ENCODE peak calls at places on chromosomes 13 and 19, in seven cellular contexts. K is cardiac muscle cell, D is A549, H is lower lobe of right lung, C is uterus, G is endothelial cell, O is body of pancreas. T is an unnamed sample.

GRCh38 chr13:95530178-95530577 is 22.3 kb upstream of the CLDN10 start:
- DNase-seq in H (peak), K (peak), O (peak), D (no peak), C (no peak), G (no peak), T (no peak)

GRCh38 chr13:57314897-57315520 is 148.0 kb downstream of the PRR20E start:
- DNase-seq in O (no peak), D (no peak), G (no peak), H (no peak), K (no peak), C (no peak), T (no peak)

GRCh38 chr19:41376241-41376997 is at the start of gene TMEM91:
- DNase-seq in C (peak), D (no peak), H (peak), O (peak), K (peak), G (peak), T (no peak)

GRCh38 chr13:110341445-110342247 is 34.6 kb downstream of the COL4A2 start:
- DNase-seq in H (no peak), C (no peak), K (peak), G (peak), D (no peak), O (no peak), T (no peak)

GRCh38 chr19:18086590-18087138 is at the start of gene IL12RB1:
- DNase-seq in G (no peak), O (no peak), C (no peak), D (no peak), K (no peak), H (peak), T (peak)

GRCh38 chr19:4115050-4115817 is 8.7 kb downstream of the MAP2K2 start:
- DNase-seq in O (no peak), C (no peak), K (no peak), D (no peak), G (no peak), H (no peak), T (peak)

GRCh38 chr13:111664696-111665095 is 344.3 kb downstream of the TEX29 start:
- DNase-seq in O (no peak), C (no peak), H (no peak), K (no peak), D (no peak), G (no peak), T (no peak)

GRCh38 chr13:27772651-27773425 is 19.4 kb upstream of the GSX1 start:
- DNase-seq in C (no peak), O (no peak), H (no peak), K (no peak), G (no peak), D (no peak), T (no peak)

GRCh38 chr19:29812080-29812880 is 489 bp downstream of the CCNE1 start:
- DNase-seq in H (peak), K (no peak), O (peak), C (no peak), G (peak), D (no peak), T (no peak)

GRCh38 chr13:66950666-66951065 is 279.5 kb downstream of the PCDH9 start:
- DNase-seq in C (no peak), G (no peak), K (no peak), H (no peak), O (no peak), D (no peak), T (no peak)

GRCh38 chr13:111537115-111537728 is 216.8 kb downstream of the TEX29 start:
- DNase-seq in G (no peak), D (no peak), H (peak), O (no peak), C (no peak), K (no peak), T (no peak)

GRCh38 chr13:111278711-111279110 is 41.7 kb upstream of the TEX29 start:
- DNase-seq in C (no peak), O (no peak), H (no peak), K (no peak), D (no peak), G (no peak), T (no peak)

GRCh38 chr13:59144700-59145099 is 1019.0 kb downstream of the DIAPH3 start:
- DNase-seq in O (no peak), K (peak), H (no peak), G (no peak), C (no peak), D (no peak), T (no peak)

GRCh38 chr19:1154731-1155351 is 19.2 kb downstream of the SBNO2 start:
- DNase-seq in H (peak), O (peak), C (peak), K (peak), G (no peak), D (peak), T (no peak)

GRCh38 chr13:48318014-48318713 is 14.6 kb downstream of the RB1 start:
- DNase-seq in K (no peak), O (peak), G (no peak), C (no peak), D (no peak), H (no peak), T (no peak)

GRCh38 chr19:6774821-6775707 is 2.6 kb downstream of the VAV1 start:
- DNase-seq in K (peak), H (no peak), C (no peak), G (no peak), D (no peak), O (no peak), T (peak)

GRCh38 chr19:41031926-41032325 is 40.8 kb downstream of the CYP2B6 start:
- DNase-seq in D (no peak), H (no peak), O (no peak), G (no peak), K (peak), C (no peak), T (no peak)

GRCh38 chr19:50025022-50025793 is at the start of gene VRK3:
- DNase-seq in G (peak), O (peak), D (peak), C (peak), K (peak), H (peak), T (peak)

GRCh38 chr19:17544418-17544817 is 11.0 kb upstream of the COLGALT1 start:
- DNase-seq in C (no peak), G (no peak), O (no peak), H (no peak), K (no peak), D (no peak), T (no peak)

GRCh38 chr13:30802953-30803478 is 67.7 kb downstream of the ALOX5AP start:
- DNase-seq in G (peak), O (peak), C (peak), K (peak), D (peak), H (peak), T (peak)

GRCh38 chr19:10946964-10947657 is 13.7 kb upstream of the SMARCA4 start:
- DNase-seq in C (no peak), D (no peak), K (peak), H (no peak), G (no peak), O (no peak), T (no peak)

GRCh38 chr13:60260440-60260839 is 96.7 kb upstream of the DIAPH3 start:
- DNase-seq in G (no peak), O (no peak), C (no peak), D (no peak), H (no peak), K (no peak), T (no peak)

GRCh38 chr13:43473437-43473836 is 313.3 kb downstream of the ENOX1 start:
- DNase-seq in D (no peak), C (no peak), O (no peak), K (peak), H (no peak), G (no peak), T (no peak)

GRCh38 chr13:59750860-59751259 is 412.9 kb downstream of the DIAPH3 start:
- DNase-seq in D (no peak), G (peak), K (peak), H (no peak), C (no peak), O (peak), T (no peak)

GRCh38 chr13:108322206-108322824 is 52.8 kb downstream of the TNFSF13B start:
- DNase-seq in H (no peak), O (no peak), C (no peak), G (no peak), K (peak), D (peak), T (peak)

GRCh38 chr13:90454002-90454636 is 893.4 kb upstream of the MIR17HG start:
- DNase-seq in K (no peak), D (no peak), H (no peak), O (no peak), C (no peak), G (no peak), T (no peak)

GRCh38 chr19:35590875-35591274 is 4.9 kb downstream of the PMIS2 start:
- DNase-seq in C (no peak), G (no peak), H (no peak), K (no peak), O (no peak), D (no peak), T (no peak)

GRCh38 chr19:35595928-35596327 is 10.0 kb downstream of the PMIS2 start:
- DNase-seq in O (no peak), D (no peak), G (no peak), H (no peak), C (no peak), K (no peak), T (no peak)

GRCh38 chr19:35596366-35596999 is 10.5 kb downstream of the PMIS2 start:
- DNase-seq in G (no peak), C (no peak), O (no peak), K (peak), H (no peak), D (peak), T (peak)

GRCh38 chr19:35587326-35587725 is 1.4 kb downstream of the PMIS2 start:
- DNase-seq in H (no peak), G (no peak), D (no peak), C (no peak), K (peak), O (no peak), T (no peak)

GRCh38 chr19:35592226-35592625 is 6.3 kb downstream of the PMIS2 start:
- DNase-seq in O (peak), K (peak), D (peak), H (no peak), G (peak), C (no peak), T (peak)
- TF ChIP-seq CTCF in O (peak), K (peak), D (peak), H (peak), G (no peak), C (no peak), T (peak)

GRCh38 chr13:88979465-88980180 is 1308.5 kb downstream of the SLITRK5 start:
- DNase-seq in K (peak), H (no peak), G (no peak), D (no peak), O (no peak), C (no peak), T (no peak)
- TF ChIP-seq CTCF in K (no peak), H (no peak), G (no peak), D (no peak), O (no peak), C (no peak), T (peak)

DNA sequence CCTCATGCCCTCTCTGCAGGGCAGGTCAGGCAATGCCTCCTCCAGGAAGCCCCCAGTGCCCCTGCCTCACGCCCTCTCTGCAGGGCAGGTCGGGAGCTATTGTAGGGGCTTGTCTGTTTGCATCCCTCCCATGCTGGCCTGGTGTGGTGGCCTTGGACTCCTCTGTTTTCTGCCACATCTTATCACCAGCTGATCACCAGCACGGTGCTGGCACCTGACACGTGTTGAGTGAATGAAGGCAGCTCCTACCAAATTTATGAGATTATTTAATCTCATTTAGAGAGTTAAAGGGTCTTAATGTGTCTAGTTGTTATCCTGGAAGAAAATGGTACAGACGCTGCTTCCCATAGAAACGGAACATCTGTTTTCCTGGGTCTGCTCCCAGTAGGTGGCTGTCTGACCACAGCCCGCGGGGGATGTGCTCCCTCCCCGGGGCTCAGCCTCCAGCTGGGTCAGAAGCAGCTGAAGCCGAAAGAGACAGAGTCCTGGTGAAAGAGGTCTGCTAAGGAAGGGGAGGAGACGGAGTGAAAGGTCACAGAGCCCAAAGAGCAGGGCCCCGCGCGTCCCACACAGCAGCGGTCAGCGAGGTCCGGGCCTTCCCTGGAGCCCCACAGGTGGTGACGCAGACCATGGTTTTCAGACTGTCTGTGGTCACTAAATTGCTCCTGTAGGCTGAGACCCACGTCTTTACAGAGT is 51.7 kb upstream of the C13orf46 start:
- DNase-seq in G (no peak), K (peak), C (peak), O (no peak), H (no peak), D (no peak), T (no peak)
- TF ChIP-seq CTCF in G (no peak), K (peak), C (peak), O (no peak), H (no peak), D (no peak), T (no peak)

GRCh38 chr19:27793644-27794443 is 1419.1 kb downstream of the UQCRFS1 start:
- DNase-seq in K (peak), H (peak), D (peak), G (peak), O (peak), C (peak), T (peak)
- TF ChIP-seq CTCF in K (no peak), H (no peak), D (no peak), G (no peak), O (no peak), C (no peak), T (no peak)

GRCh38 chr13:39676315-39676876 is 20.9 kb downstream of the COG6 start:
- DNase-seq in K (peak), C (peak), H (no peak), G (no peak), D (peak), O (no peak), T (peak)
- TF ChIP-seq CTCF in K (peak), C (peak), H (peak), G (peak), D (peak), O (peak), T (peak)

T was measured in GM13977.